ENCODE peak calls at places on chromosomes 2 and 18, in ten cellular contexts. R, J, L, H, G, V, X, Q, N and S are unnamed samples.

GRCh38 chr2:40434638-40435296 is 17.1 kb downstream of the SLC8A1 start:
- DNase-seq in H (peak; percentile 89), R (no peak), J (no peak), Q (no peak), V (peak; percentile 88), L (no peak), X (no peak), N (peak; percentile 57), G (no peak), S (peak; percentile 91)

GRCh38 chr2:148876589-148877402 is 1.8 kb downstream of the KIF5C start:
- DNase-seq in Q (peak; percentile 58), L (peak; percentile 24), N (peak; percentile 47), J (peak; percentile 62), X (no peak), G (peak; percentile 93), V (no peak), H (peak; percentile 4), R (peak; percentile 49), S (no peak)

GRCh38 chr2:121689356-121689755 is 40.1 kb upstream of the CLASP1 start:
- DNase-seq in L (no peak), R (no peak), G (peak; percentile 28), Q (peak; percentile 78), N (peak; percentile 76), J (no peak), H (peak; percentile 51), V (peak; percentile 55), X (no peak), S (peak; percentile 52)

GRCh38 chr2:171409436-171409971 is 24.3 kb downstream of the METTL8 start:
- DNase-seq in R (no peak), G (no peak), N (no peak), L (no peak), H (peak; percentile 30), J (no peak), Q (peak; percentile 28), V (no peak), X (no peak), S (peak; percentile 40)

GRCh38 chr2:241771286-241772062 is 5.1 kb upstream of the GAL3ST2 start:
- DNase-seq in H (no peak), R (no peak), J (no peak), Q (peak; percentile 74), L (no peak), G (peak; percentile 19), V (peak; percentile 51), X (no peak), N (no peak), S (no peak)

GRCh38 chr2:72497761-72498160 is 328.1 kb downstream of the EXOC6B start:
- DNase-seq in J (no peak), R (no peak), G (no peak), V (peak; percentile 72), X (no peak), H (no peak), Q (no peak), L (no peak), N (no peak), S (no peak)

GRCh38 chr18:58300867-58301266 is 256.8 kb downstream of the NEDD4L start:
- DNase-seq in X (no peak), R (no peak), H (no peak), J (no peak), V (no peak), Q (no peak), G (no peak), N (no peak), L (no peak), S (no peak)

GRCh38 chr2:196160101-196160500 is 11.3 kb downstream of the STK17B start:
- DNase-seq in X (peak; percentile 85), J (peak; percentile 62), L (peak; percentile 57), R (no peak), H (peak; percentile 72), Q (no peak), V (peak; percentile 97), G (no peak), N (peak; percentile 61), S (peak; percentile 96)